ENCODE peak calls at places on chromosomes 2 and 18, in five cellular contexts. One of them, this sample, is unnamed.

GRCh38 chr2:18387479-18388206 is 172.8 kb downstream of the RDH14 start:
- DNase-seq in GM23248: peak
- DNase-seq in GM12878: peak
- DNase-seq in HCT116: peak
- DNase-seq in kidney: no peak
- DNase-seq in this sample: peak

GRCh38 chr2:132544045-132544630 is 125.9 kb downstream of the LYPD1 start:
- DNase-seq in kidney: no peak
- DNase-seq in GM12878: no peak
- DNase-seq in HCT116: no peak
- DNase-seq in GM23248: no peak
- DNase-seq in this sample: no peak

GRCh38 chr2:118232391-118233255 is 144.4 kb downstream of the INSIG2 start:
- DNase-seq in GM12878: no peak
- DNase-seq in kidney: no peak
- DNase-seq in HCT116: no peak
- DNase-seq in GM23248: no peak
- DNase-seq in this sample: no peak

GRCh38 chr2:85988914-85989270 is 100.1 kb upstream of the ST3GAL5 start:
- DNase-seq in GM23248: no peak
- DNase-seq in kidney: peak
- DNase-seq in HCT116: no peak
- DNase-seq in GM12878: no peak
- DNase-seq in this sample: no peak

GRCh38 chr18:53941601-53942335 is 282.7 kb downstream of the MBD2 start:
- DNase-seq in kidney: no peak
- DNase-seq in HCT116: no peak
- DNase-seq in GM23248: peak
- DNase-seq in GM12878: no peak
- DNase-seq in this sample: no peak

GRCh38 chr2:128311216-128311754 is 7.4 kb downstream of the HS6ST1 start:
- DNase-seq in kidney: no peak
- DNase-seq in HCT116: no peak
- DNase-seq in GM23248: no peak
- DNase-seq in GM12878: no peak
- DNase-seq in this sample: no peak

GRCh38 chr2:78304678-78305077 is 720.8 kb upstream of the REG3G start:
- DNase-seq in HCT116: no peak
- DNase-seq in GM12878: no peak
- DNase-seq in GM23248: no peak
- DNase-seq in kidney: no peak
- DNase-seq in this sample: no peak

GRCh38 chr18:76952747-76953146 is 130.4 kb downstream of the ZNF236 start:
- DNase-seq in kidney: no peak
- DNase-seq in GM12878: no peak
- DNase-seq in HCT116: no peak
- DNase-seq in GM23248: no peak
- DNase-seq in this sample: no peak

GRCh38 chr2:65349863-65350262 is 82.5 kb downstream of the SPRED2 start:
- DNase-seq in GM12878: no peak
- DNase-seq in HCT116: no peak
- DNase-seq in GM23248: peak
- DNase-seq in kidney: no peak
- DNase-seq in this sample: no peak

GRCh38 chr2:262117-262516 is 1.7 kb downstream of the SH3YL1 start:
- DNase-seq in kidney: no peak
- DNase-seq in GM12878: no peak
- DNase-seq in GM23248: no peak
- DNase-seq in HCT116: no peak
- DNase-seq in this sample: no peak

GRCh38 chr2:85012855-85013254 is 41.9 kb downstream of the KCMF1 start:
- DNase-seq in HCT116: no peak
- DNase-seq in GM12878: no peak
- DNase-seq in GM23248: peak
- DNase-seq in kidney: no peak
- DNase-seq in this sample: no peak

GRCh38 chr18:72419914-72420313 is 124.2 kb downstream of the CBLN2 start:
- DNase-seq in GM12878: no peak
- DNase-seq in HCT116: no peak
- DNase-seq in kidney: no peak
- DNase-seq in GM23248: no peak
- DNase-seq in this sample: no peak

GRCh38 chr2:19819097-19820065 is 82.4 kb downstream of the TTC32 start:
- DNase-seq in kidney: no peak
- DNase-seq in GM23248: peak
- DNase-seq in GM12878: no peak
- DNase-seq in HCT116: peak
- DNase-seq in this sample: no peak

GRCh38 chr2:176479961-176480360 is 210.7 kb downstream of the MTX2 start:
- DNase-seq in GM23248: no peak
- DNase-seq in HCT116: no peak
- DNase-seq in GM12878: no peak
- DNase-seq in kidney: no peak
- DNase-seq in this sample: no peak

GRCh38 chr2:109020217-109020637 is 31.2 kb upstream of the EDAR start:
- DNase-seq in kidney: no peak
- DNase-seq in HCT116: no peak
- DNase-seq in GM23248: peak
- DNase-seq in GM12878: no peak
- DNase-seq in this sample: no peak

GRCh38 chr2:112839407-112840067 is 3.0 kb upstream of the IL1B start:
- DNase-seq in GM23248: peak
- DNase-seq in kidney: no peak
- DNase-seq in GM12878: no peak
- DNase-seq in HCT116: no peak
- DNase-seq in this sample: no peak

GRCh38 chr2:238776003-238776640 is 71.8 kb upstream of the TWIST2 start:
- DNase-seq in GM12878: no peak
- DNase-seq in HCT116: no peak
- DNase-seq in GM23248: no peak
- DNase-seq in kidney: no peak
- DNase-seq in this sample: no peak

GRCh38 chr2:171409436-171409971 is 24.3 kb downstream of the METTL8 start:
- DNase-seq in GM12878: no peak
- DNase-seq in kidney: no peak
- DNase-seq in HCT116: no peak
- DNase-seq in GM23248: no peak
- DNase-seq in this sample: no peak

GRCh38 chr2:53202063-53202462 is 565.5 kb upstream of the CHAC2 start:
- DNase-seq in HCT116: peak
- DNase-seq in GM23248: peak
- DNase-seq in kidney: no peak
- DNase-seq in GM12878: no peak
- DNase-seq in this sample: no peak

GRCh38 chr18:3451989-3452749 is 2.2 kb downstream of the TGIF1 start:
- DNase-seq in HCT116: no peak
- DNase-seq in GM12878: no peak
- DNase-seq in GM23248: peak
- DNase-seq in kidney: peak
- DNase-seq in this sample: no peak

GRCh38 chr2:183019718-183020442 is 18.4 kb downstream of the NCKAP1 start:
- DNase-seq in GM12878: no peak
- DNase-seq in GM23248: no peak
- DNase-seq in HCT116: no peak
- DNase-seq in kidney: no peak
- DNase-seq in this sample: no peak

GRCh38 chr18:26722582-26722931 is 142.9 kb downstream of the AQP4 start:
- DNase-seq in kidney: no peak
- DNase-seq in GM12878: no peak
- DNase-seq in GM23248: no peak
- DNase-seq in HCT116: no peak
- DNase-seq in this sample: no peak

GRCh38 chr2:36677995-36678605 is 18.4 kb upstream of the VIT start:
- DNase-seq in kidney: no peak
- DNase-seq in GM12878: no peak
- DNase-seq in GM23248: peak
- DNase-seq in HCT116: no peak
- DNase-seq in this sample: no peak

GRCh38 chr2:155310589-155310988 is 612.1 kb downstream of the KCNJ3 start:
- DNase-seq in HCT116: peak
- DNase-seq in kidney: no peak
- DNase-seq in GM12878: no peak
- DNase-seq in GM23248: peak
- DNase-seq in this sample: peak

GRCh38 chr2:108922141-108922915 is 66.7 kb downstream of the EDAR start:
- DNase-seq in kidney: peak
- DNase-seq in GM23248: peak
- DNase-seq in HCT116: no peak
- DNase-seq in GM12878: no peak
- DNase-seq in this sample: no peak

GRCh38 chr18:58135170-58135569 is 91.1 kb downstream of the NEDD4L start:
- DNase-seq in HCT116: no peak
- DNase-seq in GM12878: peak
- DNase-seq in GM23248: peak
- DNase-seq in kidney: no peak
- DNase-seq in this sample: no peak

GRCh38 chr2:234564719-234565118 is 67.8 kb upstream of the ARL4C start:
- DNase-seq in GM23248: peak
- DNase-seq in kidney: no peak
- DNase-seq in HCT116: no peak
- DNase-seq in GM12878: no peak
- DNase-seq in this sample: peak

DNA sequence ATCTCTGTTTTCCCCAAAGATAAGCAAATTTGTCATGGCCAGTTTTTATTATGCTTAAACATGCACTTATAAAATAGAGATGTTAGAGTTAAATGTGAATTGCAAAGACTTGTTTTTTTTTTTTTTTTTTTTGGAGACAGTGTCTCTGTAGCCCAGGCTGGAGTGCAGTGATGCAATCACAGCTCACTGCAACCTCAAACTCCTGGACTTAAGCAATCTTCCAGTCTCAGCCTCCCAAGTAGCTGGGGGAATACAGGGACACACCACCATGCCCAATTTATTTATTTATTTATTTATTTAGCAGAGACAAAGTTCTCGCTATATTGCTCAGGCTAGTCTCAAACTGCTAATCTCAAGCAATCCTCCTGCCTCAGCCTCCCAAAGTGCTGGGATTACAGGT is 15.1 kb downstream of the PHOSPHO2 start:
- DNase-seq in GM12878: no peak
- DNase-seq in GM23248: no peak
- DNase-seq in kidney: no peak
- DNase-seq in HCT116: no peak
- DNase-seq in this sample: no peak
- H3K27ac ChIP-seq in GM12878: no peak
- H3K27ac ChIP-seq in GM23248: no peak
- H3K27ac ChIP-seq in kidney: no peak
- H3K27ac ChIP-seq in HCT116: no peak
- H3K27ac ChIP-seq in this sample: no peak

GRCh38 chr2:202036601-202037037 is 3.0 kb downstream of the FZD7 start:
- DNase-seq in GM23248: peak
- DNase-seq in HCT116: no peak
- DNase-seq in GM12878: no peak
- DNase-seq in kidney: peak
- DNase-seq in this sample: no peak
- H3K9ac ChIP-seq in GM23248: peak
- H3K9ac ChIP-seq in HCT116: no peak
- H3K9ac ChIP-seq in GM12878: no peak
- H3K9ac ChIP-seq in kidney: no peak
- H3K9ac ChIP-seq in this sample: peak

GRCh38 chr18:24138281-24138883 is 480 bp upstream of the CABYR start:
- DNase-seq in GM12878: no peak
- DNase-seq in HCT116: no peak
- DNase-seq in kidney: no peak
- DNase-seq in GM23248: no peak
- DNase-seq in this sample: no peak
- H3K27ac ChIP-seq in GM12878: no peak
- H3K27ac ChIP-seq in HCT116: no peak
- H3K27ac ChIP-seq in kidney: no peak
- H3K27ac ChIP-seq in GM23248: peak
- H3K27ac ChIP-seq in this sample: no peak

GRCh38 chr2:207162319-207162718 is 3.4 kb downstream of the KLF7 start:
- DNase-seq in GM23248: peak
- DNase-seq in GM12878: no peak
- DNase-seq in kidney: no peak
- DNase-seq in HCT116: no peak
- DNase-seq in this sample: no peak
- H3K9ac ChIP-seq in GM23248: peak
- H3K9ac ChIP-seq in GM12878: no peak
- H3K9ac ChIP-seq in kidney: no peak
- H3K9ac ChIP-seq in HCT116: no peak
- H3K9ac ChIP-seq in this sample: no peak

DNA sequence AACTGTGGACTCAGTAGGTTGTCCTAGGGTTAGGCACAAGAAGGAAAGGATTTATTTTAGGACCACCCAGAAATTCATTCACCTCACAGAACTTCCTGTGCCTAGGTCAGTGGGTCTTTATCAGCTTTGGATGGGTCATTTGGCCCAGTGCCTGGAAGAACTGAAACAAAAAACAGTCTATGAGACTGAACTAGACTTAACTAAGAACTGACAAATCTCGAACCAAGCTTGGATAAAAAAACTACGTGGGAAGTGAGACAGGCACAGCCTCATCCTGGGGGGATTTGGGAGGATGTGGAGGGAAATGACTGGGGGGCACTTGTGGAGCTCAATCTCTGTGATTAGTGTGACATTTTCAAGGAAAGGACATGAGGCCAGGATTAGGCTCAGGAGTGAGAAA is 2.3 kb upstream of the OST4 start:
- DNase-seq in kidney: no peak
- DNase-seq in GM23248: no peak
- DNase-seq in GM12878: no peak
- DNase-seq in HCT116: no peak
- DNase-seq in this sample: no peak
- H3K27ac ChIP-seq in kidney: peak
- H3K27ac ChIP-seq in GM23248: no peak
- H3K27ac ChIP-seq in GM12878: peak
- H3K27ac ChIP-seq in HCT116: no peak
- H3K27ac ChIP-seq in this sample: peak

DNA sequence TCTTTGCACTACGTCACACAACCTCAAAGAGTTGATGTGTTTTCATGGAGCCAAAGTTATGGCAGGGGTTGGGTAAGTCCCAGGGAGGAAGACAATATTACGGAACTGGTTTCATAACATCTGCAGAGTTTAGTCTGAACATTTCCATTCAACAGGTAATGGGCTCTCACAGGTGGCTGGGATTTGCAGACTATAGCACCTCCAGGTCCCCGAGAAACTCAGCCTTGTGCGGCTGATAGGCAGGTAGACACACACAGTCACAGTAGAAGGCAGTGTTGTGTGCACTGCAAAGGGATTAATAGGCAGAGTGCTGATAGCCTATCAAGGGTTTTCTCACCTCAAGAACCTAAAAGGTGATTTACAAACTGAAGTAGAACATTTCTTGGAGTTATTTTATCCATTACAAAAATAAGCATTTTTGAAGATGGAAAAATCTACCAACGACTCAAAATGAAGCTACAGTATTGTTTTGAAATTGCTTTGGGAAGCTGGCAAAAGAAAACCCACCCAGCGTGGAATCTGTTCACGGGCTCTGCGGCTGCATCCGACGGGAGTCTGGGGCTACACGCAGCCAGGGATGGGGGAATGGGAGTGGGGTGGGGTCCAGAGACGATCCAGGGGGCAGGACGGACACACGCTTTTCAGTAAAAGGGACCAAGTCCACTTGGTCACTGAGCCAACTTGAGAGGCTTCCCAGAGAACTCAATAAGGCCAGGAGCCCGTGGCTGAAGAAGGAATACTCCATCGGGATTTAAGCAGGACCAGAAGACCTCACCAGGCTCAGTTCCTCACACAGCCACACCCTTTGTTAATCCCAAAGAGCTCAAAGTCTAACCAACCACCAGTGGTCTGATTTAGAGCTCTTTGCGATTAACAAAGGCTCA is 82.9 kb downstream of the CHRNA1 start:
- DNase-seq in kidney: no peak
- DNase-seq in GM12878: no peak
- DNase-seq in HCT116: no peak
- DNase-seq in GM23248: peak
- DNase-seq in this sample: no peak
- H3K9ac ChIP-seq in kidney: peak
- H3K9ac ChIP-seq in GM12878: peak
- H3K9ac ChIP-seq in HCT116: no peak
- H3K9ac ChIP-seq in GM23248: peak
- H3K9ac ChIP-seq in this sample: peak

This sample was measured in SK-N-MC.